ENCODE peak calls at places on chromosomes 4 and X, in five cellular contexts. Z is NCI-H510A treated with DMSO at 0.1 percent for 48 hours; F is NCI-H345; J is activated T-cell treated with anti-CD3 and anti-CD28 coated beads, Interleukin-2, amount 50 U/mL, for 48 hours; A is stimulated activated CD4-positive, alpha-beta T cell treated with anti-CD3 and anti-CD28 coated beads, Interleukin-15, amount 100 ng/mL, for 1 hour. P is an unnamed sample.

GRCh38 chr4:134201216-134202098 is at the start of gene PABPC4L:
- DNase-seq in J (no peak), Z (peak), F (peak), A (no peak), P (peak)

GRCh38 chrX:107629533-107629909 is 1.2 kb downstream of the PRPS1 start:
- DNase-seq in F (no peak), A (no peak), J (no peak), Z (peak), P (no peak)

GRCh38 chr4:119585771-119586170 is 42.8 kb downstream of the PDE5A start:
- DNase-seq in Z (no peak), A (no peak), F (no peak), J (no peak), P (no peak)

GRCh38 chrX:113058634-113059033 is 218.0 kb upstream of the AMOT start:
- DNase-seq in Z (no peak), A (no peak), F (no peak), J (no peak), P (no peak)

GRCh38 chr4:165634766-165635165 is 238.3 kb upstream of the TLL1 start:
- DNase-seq in A (no peak), F (no peak), J (no peak), Z (no peak), P (no peak)

GRCh38 chr4:127793528-127793927 is 11.4 kb downstream of the HSPA4L start:
- DNase-seq in F (no peak), A (no peak), J (no peak), Z (no peak), P (no peak)

GRCh38 chr4:32349026-32349425 is 1628.9 kb downstream of the PCDH7 start:
- DNase-seq in A (no peak), J (no peak), F (no peak), Z (no peak), P (no peak)

GRCh38 chr4:821181-821591 is 4.7 kb downstream of the CPLX1 start:
- DNase-seq in A (no peak), F (no peak), Z (no peak), J (no peak), P (no peak)

GRCh38 chr4:127832585-127832984 is 48.1 kb upstream of the PLK4 start:
- DNase-seq in F (no peak), A (no peak), J (no peak), Z (no peak), P (no peak)

GRCh38 chrX:22603060-22603459 is 330.3 kb downstream of the CBLL2 start:
- DNase-seq in Z (no peak), A (no peak), F (no peak), J (no peak), P (no peak)

GRCh38 chrX:38652934-38653442 is 91.6 kb downstream of the TSPAN7 start:
- DNase-seq in J (no peak), F (no peak), A (no peak), Z (no peak), P (no peak)

GRCh38 chrX:31091819-31092218 is 20.0 kb upstream of the FTHL17 start:
- DNase-seq in J (no peak), A (no peak), Z (no peak), F (no peak), P (no peak)

GRCh38 chr4:83252782-83253405 is 31.7 kb downstream of the COQ2 start:
- DNase-seq in F (peak), Z (peak), A (peak), J (peak), P (no peak)

GRCh38 chr4:37475087-37475486 is 211.1 kb downstream of the RELL1 start:
- DNase-seq in A (no peak), F (no peak), Z (no peak), J (no peak), P (no peak)

GRCh38 chr4:145927055-145927454 is 11.6 kb downstream of the ZNF827 start:
- DNase-seq in A (no peak), J (no peak), F (no peak), Z (no peak), P (no peak)

GRCh38 chr4:40838742-40839141 is 89.0 kb downstream of the NSUN7 start:
- DNase-seq in J (no peak), Z (no peak), A (no peak), F (no peak), P (no peak)

GRCh38 chr4:160835789-160836188 is 1328.0 kb downstream of the FSTL5 start:
- DNase-seq in A (no peak), Z (no peak), F (no peak), J (no peak), P (no peak)

GRCh38 chrX:30702736-30703135 is 49.5 kb downstream of the GK start:
- DNase-seq in A (no peak), Z (no peak), F (no peak), J (no peak), P (no peak)

GRCh38 chr4:4267981-4268380 is 20.0 kb upstream of the TMEM128 start:
- DNase-seq in J (no peak), F (no peak), A (no peak), Z (no peak), P (no peak)

GRCh38 chrX:134806707-134807038 is 148.4 kb upstream of the PLAC1 start:
- DNase-seq in Z (no peak), J (no peak), A (no peak), F (no peak), P (no peak)

P was measured in ovary.